ENCODE peak calls at places on chromosomes 7 and 10, in five cellular contexts. One of them, this sample, is unnamed.

GRCh38 chr7:152137476-152138025 is 112.1 kb downstream of the GALNT11 start:
- DNase-seq in dorsolateral prefrontal cortex: no peak
- DNase-seq in RPMI7951: peak
- DNase-seq in ecto neural progenitor cell: no peak
- DNase-seq in BJ: no peak
- DNase-seq in this sample: no peak

GRCh38 chr10:96675846-96676245 is 44.5 kb downstream of the PIK3AP1 start:
- DNase-seq in dorsolateral prefrontal cortex: no peak
- DNase-seq in RPMI7951: no peak
- DNase-seq in ecto neural progenitor cell: no peak
- DNase-seq in BJ: no peak
- DNase-seq in this sample: no peak

GRCh38 chr7:35729061-35729783 is 34.3 kb upstream of the HERPUD2 start:
- DNase-seq in dorsolateral prefrontal cortex: no peak
- DNase-seq in RPMI7951: no peak
- DNase-seq in ecto neural progenitor cell: no peak
- DNase-seq in BJ: no peak
- DNase-seq in this sample: no peak

GRCh38 chr10:110141185-110141584 is 66.2 kb upstream of the MXI1 start:
- DNase-seq in dorsolateral prefrontal cortex: no peak
- DNase-seq in RPMI7951: peak
- DNase-seq in ecto neural progenitor cell: no peak
- DNase-seq in BJ: no peak
- DNase-seq in this sample: peak

GRCh38 chr10:51861731-51862130 is 162.3 kb upstream of the CSTF2T start:
- DNase-seq in dorsolateral prefrontal cortex: no peak
- DNase-seq in RPMI7951: no peak
- DNase-seq in ecto neural progenitor cell: no peak
- DNase-seq in BJ: no peak
- DNase-seq in this sample: peak

GRCh38 chr7:2063562-2064360 is 169.0 kb downstream of the MAD1L1 start:
- DNase-seq in dorsolateral prefrontal cortex: no peak
- DNase-seq in RPMI7951: no peak
- DNase-seq in ecto neural progenitor cell: no peak
- DNase-seq in BJ: no peak
- DNase-seq in this sample: peak

GRCh38 chr7:1674161-1675035 is 4.3 kb downstream of the ELFN1 start:
- DNase-seq in dorsolateral prefrontal cortex: peak
- DNase-seq in RPMI7951: no peak
- DNase-seq in ecto neural progenitor cell: peak
- DNase-seq in BJ: no peak
- DNase-seq in this sample: no peak

GRCh38 chr10:69684020-69684980 is 54.3 kb downstream of the FAM241B start:
- DNase-seq in dorsolateral prefrontal cortex: no peak
- DNase-seq in RPMI7951: peak
- DNase-seq in ecto neural progenitor cell: no peak
- DNase-seq in BJ: no peak
- DNase-seq in this sample: peak

GRCh38 chr10:17109475-17110207 is 20.0 kb downstream of the CUBN start:
- DNase-seq in dorsolateral prefrontal cortex: no peak
- DNase-seq in RPMI7951: peak
- DNase-seq in ecto neural progenitor cell: no peak
- DNase-seq in BJ: no peak
- DNase-seq in this sample: peak

GRCh38 chr7:3245721-3246120 is 55.3 kb upstream of the SDK1 start:
- DNase-seq in dorsolateral prefrontal cortex: no peak
- DNase-seq in RPMI7951: no peak
- DNase-seq in ecto neural progenitor cell: no peak
- DNase-seq in BJ: no peak
- DNase-seq in this sample: no peak

GRCh38 chr7:106218546-106218945 is 66.2 kb downstream of the NAMPT start:
- DNase-seq in dorsolateral prefrontal cortex: no peak
- DNase-seq in RPMI7951: peak
- DNase-seq in ecto neural progenitor cell: no peak
- DNase-seq in BJ: no peak
- DNase-seq in this sample: peak

GRCh38 chr7:45268013-45268412 is 110.4 kb downstream of the RAMP3 start:
- DNase-seq in dorsolateral prefrontal cortex: no peak
- DNase-seq in RPMI7951: no peak
- DNase-seq in ecto neural progenitor cell: no peak
- DNase-seq in BJ: no peak
- DNase-seq in this sample: no peak

GRCh38 chr7:43572516-43573049 is 10.3 kb upstream of the STK17A start:
- DNase-seq in dorsolateral prefrontal cortex: no peak
- DNase-seq in RPMI7951: peak
- DNase-seq in ecto neural progenitor cell: no peak
- DNase-seq in BJ: peak
- DNase-seq in this sample: peak

GRCh38 chr10:34094146-34094696 is 720.9 kb downstream of the PARD3 start:
- DNase-seq in dorsolateral prefrontal cortex: no peak
- DNase-seq in RPMI7951: no peak
- DNase-seq in ecto neural progenitor cell: no peak
- DNase-seq in BJ: no peak
- DNase-seq in this sample: no peak

GRCh38 chr7:95255691-95256090 is 68.6 kb downstream of the PON1 start:
- DNase-seq in dorsolateral prefrontal cortex: no peak
- DNase-seq in RPMI7951: no peak
- DNase-seq in ecto neural progenitor cell: no peak
- DNase-seq in BJ: no peak
- DNase-seq in this sample: no peak

GRCh38 chr7:108454674-108455523 is 1.3 kb downstream of the NRCAM start:
- DNase-seq in dorsolateral prefrontal cortex: no peak
- DNase-seq in RPMI7951: peak
- DNase-seq in ecto neural progenitor cell: peak
- DNase-seq in BJ: no peak
- DNase-seq in this sample: peak

GRCh38 chr7:2048531-2048930 is 184.2 kb downstream of the MAD1L1 start:
- DNase-seq in dorsolateral prefrontal cortex: no peak
- DNase-seq in RPMI7951: no peak
- DNase-seq in ecto neural progenitor cell: no peak
- DNase-seq in BJ: no peak
- DNase-seq in this sample: peak

This sample was measured in epithelial cell of esophagus.